ENCODE peak calls at places on chromosomes 7 and 10, in eight cellular contexts. Y is tibial nerve, F is AG10803, H is psoas muscle, K is endothelial cell, R is HFF-Myc, Q is WERI-Rb-1, C is sigmoid colon. M is an unnamed sample.

GRCh38 chr10:97991875-97992274 is 38.5 kb downstream of the CRTAC1 start:
- DNase-seq in Y (no peak), F (peak), H (no peak), K (peak), R (peak), Q (no peak), C (no peak), M (no peak)

GRCh38 chr7:45872116-45873034 is 507 bp downstream of the CCDC201 start:
- DNase-seq in Y (no peak), F (no peak), H (no peak), K (peak), R (no peak), Q (no peak), C (no peak), M (no peak)

GRCh38 chr10:102652170-102652926 is 8.1 kb downstream of the TRIM8 start:
- DNase-seq in Y (no peak), F (no peak), H (no peak), K (no peak), R (no peak), Q (no peak), C (no peak), M (peak)

GRCh38 chr7:97818066-97818663 is 54.0 kb downstream of the ASNS start:
- DNase-seq in Y (no peak), F (no peak), H (no peak), K (no peak), R (no peak), Q (no peak), C (no peak), M (no peak)

GRCh38 chr10:75922435-75922834 is 491.0 kb downstream of the LRMDA start:
- DNase-seq in Y (no peak), F (peak), H (no peak), K (no peak), R (no peak), Q (no peak), C (no peak), M (no peak)

GRCh38 chr7:84744388-84744787 is 442.5 kb downstream of the SEMA3D start:
- DNase-seq in Y (no peak), F (peak), H (no peak), K (no peak), R (no peak), Q (no peak), C (no peak), M (no peak)

GRCh38 chr10:58697691-58698090 is 185.0 kb downstream of the BICC1 start:
- DNase-seq in Y (no peak), F (no peak), H (no peak), K (no peak), R (no peak), Q (no peak), C (no peak), M (no peak)

GRCh38 chr10:48498940-48499510 is 105.8 kb downstream of the ARHGAP22 start:
- DNase-seq in Y (no peak), F (no peak), H (no peak), K (no peak), R (no peak), Q (no peak), C (no peak), M (no peak)

GRCh38 chr7:19117870-19118608 is 603 bp upstream of the TWIST1 start:
- DNase-seq in Y (no peak), F (no peak), H (no peak), K (peak), R (no peak), Q (peak), C (peak), M (no peak)

GRCh38 chr7:1520574-1521234 is 9.8 kb upstream of the MAFK start:
- DNase-seq in Y (no peak), F (no peak), H (no peak), K (no peak), R (no peak), Q (no peak), C (no peak), M (no peak)

DNA sequence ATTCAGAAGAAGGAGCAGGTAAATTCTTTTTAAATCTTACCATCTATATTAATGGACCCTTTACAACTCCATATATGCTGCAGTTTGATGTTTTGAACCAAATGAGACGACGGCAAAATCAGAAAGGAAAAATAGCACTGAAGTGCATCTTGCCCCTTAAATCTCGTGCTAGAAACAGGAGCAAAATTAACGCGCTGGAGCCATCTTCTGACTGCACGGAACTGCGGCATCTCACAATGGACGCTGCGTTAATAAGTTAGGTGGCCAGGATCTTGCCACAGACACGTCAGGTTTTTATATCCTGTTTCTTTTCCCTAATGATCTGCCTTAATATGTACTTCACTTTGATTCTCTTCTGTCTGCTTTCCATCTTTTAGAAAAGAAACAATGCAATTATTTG is 354.5 kb downstream of the TFEC start:
- DNase-seq in Y (no peak), F (peak), H (no peak), K (peak), R (no peak), Q (peak), C (peak), M (no peak)
- TF ChIP-seq CTCF in Y (no peak), F (peak), H (no peak), K (no peak), R (peak), Q (peak), C (no peak), M (no peak)

GRCh38 chr10:23358357-23358756 is 13.8 kb upstream of the C10orf67 start:
- DNase-seq in Y (no peak), F (no peak), H (no peak), K (peak), R (no peak), Q (no peak), C (no peak), M (no peak)
- TF ChIP-seq CTCF in Y (no peak), F (peak), H (no peak), K (no peak), R (peak), Q (peak), C (no peak), M (no peak)

GRCh38 chr10:96625173-96625572 is 38.4 kb upstream of the TM9SF3 start:
- DNase-seq in Y (no peak), F (no peak), H (no peak), K (no peak), R (no peak), Q (no peak), C (no peak), M (no peak)

GRCh38 chr10:96622330-96622729 is 35.5 kb upstream of the TM9SF3 start:
- DNase-seq in Y (no peak), F (no peak), H (no peak), K (no peak), R (no peak), Q (no peak), C (no peak), M (no peak)

GRCh38 chr10:96627292-96627691 is 40.5 kb upstream of the TM9SF3 start:
- DNase-seq in Y (no peak), F (no peak), H (no peak), K (no peak), R (no peak), Q (no peak), C (no peak), M (no peak)

GRCh38 chr10:96626795-96627194 is 40.0 kb upstream of the TM9SF3 start:
- DNase-seq in Y (no peak), F (no peak), H (no peak), K (peak), R (no peak), Q (peak), C (no peak), M (no peak)
- TF ChIP-seq CTCF in Y (no peak), F (no peak), H (no peak), K (no peak), R (peak), Q (peak), C (no peak), M (no peak)

DNA sequence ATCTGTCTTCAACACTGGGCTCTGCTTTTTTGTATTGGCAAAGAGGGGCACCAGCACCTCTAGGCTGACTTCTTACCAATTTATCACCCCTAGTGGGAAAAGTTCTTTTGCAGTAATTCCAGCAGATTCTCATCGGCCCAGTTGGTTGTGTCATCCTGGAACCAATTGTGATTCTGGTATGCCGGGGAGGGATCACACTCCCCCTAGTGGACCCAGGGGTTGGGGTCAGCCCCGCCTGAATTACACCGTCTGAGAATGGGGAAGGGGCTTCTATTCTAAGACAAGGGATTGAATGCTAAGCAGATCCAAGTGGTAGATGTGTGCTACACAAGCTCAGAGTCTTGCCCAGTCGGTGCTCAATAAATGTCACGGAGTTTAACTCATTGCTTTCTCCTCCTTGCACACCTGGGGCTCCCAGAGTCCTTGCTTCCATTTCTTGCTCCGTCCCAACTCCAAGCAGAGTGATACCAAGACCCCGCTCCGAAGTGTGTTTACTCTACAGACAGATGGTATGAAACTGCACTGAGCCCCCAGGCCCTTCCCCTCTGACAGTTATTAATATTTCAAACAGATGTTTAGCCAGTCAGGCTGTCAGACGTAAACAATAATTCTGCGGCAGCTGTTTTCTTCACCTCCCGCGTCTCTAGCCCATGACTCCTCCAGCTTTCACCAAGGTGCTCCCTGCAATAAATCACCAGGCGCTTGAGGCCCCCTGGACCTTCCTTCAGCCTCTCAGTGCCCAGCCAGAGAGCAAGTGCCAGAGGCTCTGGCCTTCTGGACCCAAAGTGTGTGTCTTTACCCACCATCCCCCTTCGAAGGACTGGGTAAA is 71.8 kb downstream of the C10orf105 start:
- DNase-seq in Y (no peak), F (peak), H (no peak), K (peak), R (no peak), Q (no peak), C (no peak), M (no peak)
- TF ChIP-seq CTCF in Y (no peak), F (peak), H (peak), K (peak), R (peak), Q (peak), C (no peak), M (no peak)

GRCh38 chr7:27161214-27161720 is 4.1 kb downstream of the HOXA9 start:
- DNase-seq in Y (peak), F (no peak), H (peak), K (no peak), R (no peak), Q (no peak), C (peak), M (no peak)
- TF ChIP-seq CTCF in Y (no peak), F (no peak), H (no peak), K (peak), R (no peak), Q (no peak), C (no peak), M (peak)

DNA sequence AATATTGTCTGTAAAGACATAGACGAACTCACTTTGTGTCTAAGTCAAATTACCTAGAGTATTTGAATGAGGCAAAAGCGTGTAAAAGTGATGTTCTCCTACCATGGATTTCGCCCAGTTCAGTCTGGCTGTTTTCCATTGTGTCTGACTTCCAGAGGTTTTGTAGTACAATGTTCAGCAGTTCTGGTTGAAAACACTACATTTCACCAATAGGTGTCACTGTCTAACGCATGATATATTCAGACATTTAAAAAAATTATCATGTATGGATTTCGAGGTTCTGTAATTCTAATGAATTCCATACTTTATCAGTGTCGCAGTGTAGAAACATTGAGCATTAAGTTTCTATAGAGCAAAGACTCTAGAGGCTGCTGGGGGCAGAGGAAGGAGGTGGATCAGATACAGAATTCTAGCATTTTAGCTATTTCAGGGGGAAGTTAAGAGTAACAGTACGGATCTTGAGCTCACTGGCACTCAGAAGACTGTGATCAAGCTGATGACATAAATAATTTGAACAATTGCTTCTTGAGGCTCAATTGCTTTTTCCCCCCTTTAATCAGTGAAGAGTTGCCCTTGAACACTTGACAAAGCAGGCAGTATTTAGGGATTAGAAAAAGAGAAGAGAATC is 196.9 kb upstream of the RHOBTB1 start:
- DNase-seq in Y (no peak), F (peak), H (no peak), K (peak), R (peak), Q (no peak), C (peak), M (no peak)
- TF ChIP-seq CTCF in Y (peak), F (peak), H (peak), K (peak), R (peak), Q (peak), C (peak), M (peak)

GRCh38 chr7:138126928-138127327 is 50.7 kb downstream of the AKR1D1 start:
- DNase-seq in Y (no peak), F (no peak), H (no peak), K (no peak), R (no peak), Q (no peak), C (no peak), M (no peak)

GRCh38 chr7:138125119-138125518 is 48.9 kb downstream of the AKR1D1 start:
- DNase-seq in Y (no peak), F (no peak), H (no peak), K (no peak), R (no peak), Q (no peak), C (no peak), M (no peak)

GRCh38 chr7:138125598-138126111 is 49.4 kb downstream of the AKR1D1 start:
- DNase-seq in Y (no peak), F (no peak), H (no peak), K (no peak), R (no peak), Q (no peak), C (no peak), M (peak)

GRCh38 chr7:138129551-138130165 is 53.4 kb downstream of the AKR1D1 start:
- DNase-seq in Y (no peak), F (no peak), H (no peak), K (no peak), R (no peak), Q (no peak), C (no peak), M (no peak)

GRCh38 chr7:138127996-138128395 is 51.7 kb downstream of the AKR1D1 start:
- DNase-seq in Y (no peak), F (no peak), H (no peak), K (no peak), R (no peak), Q (no peak), C (no peak), M (no peak)
- TF ChIP-seq CTCF in Y (no peak), F (no peak), H (no peak), K (no peak), R (no peak), Q (no peak), C (no peak), M (no peak)